ENCODE peak calls at places on chromosomes 4 and X, in five cellular contexts. M, Z, V, T and B are unnamed samples.

GRCh38 chr4:176387571-176387970 is 67.8 kb downstream of the SPCS3 start:
- DNase-seq in M (peak; percentile 62), V (no peak), Z (no peak), T (no peak), B (no peak)

GRCh38 chr4:140315032-140315826 is 58.2 kb upstream of the SCOC start:
- DNase-seq in T (no peak), Z (no peak), V (no peak), M (peak; percentile 20), B (no peak)

GRCh38 chr4:85488416-85488815 is 13.5 kb downstream of the ARHGAP24 start:
- DNase-seq in T (no peak), V (no peak), M (no peak), Z (no peak), B (no peak)

GRCh38 chr4:37453361-37454262 is 209.1 kb downstream of the NWD2 start:
- DNase-seq in Z (peak; percentile 39), V (no peak), M (no peak), T (peak; percentile 74), B (no peak)

GRCh38 chrX:22278375-22278774 is 5.7 kb downstream of the CBLL2 start:
- DNase-seq in Z (no peak), V (no peak), M (no peak), T (no peak), B (no peak)

GRCh38 chr4:155659168-155659567 is 7.5 kb upstream of the GUCY1A1 start:
- DNase-seq in Z (no peak), V (no peak), T (no peak), M (no peak), B (no peak)

GRCh38 chrX:102745513-102746133 is 25.1 kb downstream of the GPRASP3 start:
- DNase-seq in M (no peak), V (no peak), T (peak; percentile 75), Z (no peak), B (no peak)

GRCh38 chr4:146283758-146284651 is 69.7 kb downstream of the REELD1 start:
- DNase-seq in M (no peak), Z (peak; percentile 27), V (no peak), T (no peak), B (no peak)

GRCh38 chrX:17703201-17703600 is 34.1 kb upstream of the SCML1 start:
- DNase-seq in T (no peak), V (no peak), Z (no peak), M (no peak), B (peak; percentile 9)

GRCh38 chrX:41397768-41398167 is 49.4 kb upstream of the NYX start:
- DNase-seq in T (no peak), M (no peak), V (no peak), Z (no peak), B (no peak)

GRCh38 chr4:139658983-139659382 is 6.6 kb upstream of the MGST2 start:
- DNase-seq in Z (no peak), M (no peak), V (no peak), T (no peak), B (no peak)

GRCh38 chr4:25144870-25145481 is 15.3 kb downstream of the SEPSECS start:
- DNase-seq in T (peak; percentile 43), V (no peak), M (peak; percentile 21), Z (peak; percentile 61), B (no peak)

GRCh38 chr4:128384765-128385164 is 97.2 kb upstream of the PGRMC2 start:
- DNase-seq in V (no peak), M (no peak), Z (no peak), T (no peak), B (no peak)

GRCh38 chr4:42446823-42447222 is 49.5 kb downstream of the SHISA3 start:
- DNase-seq in V (no peak), M (no peak), Z (no peak), T (no peak), B (no peak)

GRCh38 chr4:77560170-77560569 is 45.5 kb upstream of the CXCL13 start:
- DNase-seq in V (no peak), T (no peak), Z (no peak), M (no peak), B (no peak)

GRCh38 chr4:180953572-180953971 is 1289.6 kb upstream of the TENM3 start:
- DNase-seq in T (no peak), V (no peak), M (peak; percentile 4), Z (no peak), B (no peak)

GRCh38 chrX:131068945-131069719 is 11.0 kb downstream of the ARHGAP36 start:
- DNase-seq in M (no peak), Z (peak; percentile 6), V (no peak), T (peak; percentile 82), B (no peak)

GRCh38 chrX:49930046-49930445 is 7.7 kb downstream of the CLCN5 start:
- DNase-seq in M (peak; percentile 34), T (no peak), V (no peak), Z (peak; percentile 29), B (no peak)

GRCh38 chr4:76204936-76205335 is 8.7 kb downstream of the SCARB2 start:
- DNase-seq in V (no peak), T (no peak), Z (no peak), M (no peak), B (no peak)

GRCh38 chr4:76210502-76210901 is 3.1 kb downstream of the SCARB2 start:
- DNase-seq in Z (no peak), M (no peak), T (no peak), V (no peak), B (no peak)

GRCh38 chr4:76209876-76210275 is 3.7 kb downstream of the SCARB2 start:
- DNase-seq in V (no peak), T (no peak), M (no peak), Z (no peak), B (no peak)

GRCh38 chr4:76206222-76206942 is 7.2 kb downstream of the SCARB2 start:
- DNase-seq in T (peak; percentile 25), M (peak; percentile 58), Z (no peak), V (no peak), B (no peak)

DNA sequence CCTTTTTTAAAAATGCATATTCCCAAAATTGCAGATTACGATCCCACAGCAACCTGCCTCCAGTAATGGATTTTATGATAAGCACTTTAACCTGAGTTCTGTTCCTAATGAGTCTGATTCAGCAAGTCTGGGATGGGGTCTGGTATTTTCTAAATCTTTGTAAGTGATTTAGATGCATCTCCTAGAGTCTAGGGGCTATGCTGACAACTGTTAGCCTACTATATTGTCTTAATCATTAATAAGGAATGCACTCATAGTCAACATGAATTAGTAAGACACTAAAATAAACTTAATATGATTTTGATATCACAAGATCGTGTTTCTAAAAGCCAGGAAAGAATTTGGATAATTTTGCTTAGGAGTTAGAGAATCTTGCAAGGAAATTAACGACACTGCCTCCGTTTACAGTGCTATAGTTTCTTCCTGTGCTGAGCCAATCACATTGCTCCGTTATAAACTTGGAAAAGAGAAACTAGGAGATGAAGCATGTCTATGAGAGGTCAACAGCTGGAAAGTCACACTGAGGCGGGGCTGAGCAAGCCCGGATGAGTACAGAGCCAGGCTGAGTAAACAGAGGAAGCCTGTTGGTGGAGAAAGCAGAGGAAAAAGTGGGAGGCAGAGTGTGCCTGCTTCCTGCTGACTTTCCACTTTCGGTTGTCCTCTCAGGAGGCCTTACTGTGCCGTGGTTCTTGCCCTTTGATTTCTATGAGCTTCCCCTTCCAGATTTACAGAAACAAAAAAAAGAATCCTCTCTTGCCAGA is 5.4 kb downstream of the SCARB2 start:
- DNase-seq in M (peak; percentile 94), V (no peak), T (peak; percentile 32), Z (peak; percentile 97), B (peak; percentile 30)
- H3K9ac ChIP-seq in M (peak overlapping the region; percentile 68), V (no peak overlapping the region), T (peak overlapping the region; percentile 59), Z (peak overlapping the region; percentile 50), B (peak overlapping the region; percentile 72)

GRCh38 chr4:113678651-113679050 is 82.9 kb downstream of the CAMK2D start:
- DNase-seq in Z (no peak), M (peak; percentile 25), T (no peak), V (no peak), B (no peak)

GRCh38 chr4:113683143-113683542 is 78.4 kb downstream of the CAMK2D start:
- DNase-seq in M (no peak), V (peak; percentile 65), T (no peak), Z (no peak), B (no peak)

GRCh38 chr4:113684534-113685091 is 76.9 kb downstream of the CAMK2D start:
- DNase-seq in T (peak; percentile 26), Z (no peak), V (no peak), M (peak; percentile 84), B (no peak)

GRCh38 chr4:113686950-113687718 is 74.4 kb downstream of the CAMK2D start:
- DNase-seq in V (no peak), T (no peak), Z (no peak), M (peak; percentile 55), B (no peak)

DNA sequence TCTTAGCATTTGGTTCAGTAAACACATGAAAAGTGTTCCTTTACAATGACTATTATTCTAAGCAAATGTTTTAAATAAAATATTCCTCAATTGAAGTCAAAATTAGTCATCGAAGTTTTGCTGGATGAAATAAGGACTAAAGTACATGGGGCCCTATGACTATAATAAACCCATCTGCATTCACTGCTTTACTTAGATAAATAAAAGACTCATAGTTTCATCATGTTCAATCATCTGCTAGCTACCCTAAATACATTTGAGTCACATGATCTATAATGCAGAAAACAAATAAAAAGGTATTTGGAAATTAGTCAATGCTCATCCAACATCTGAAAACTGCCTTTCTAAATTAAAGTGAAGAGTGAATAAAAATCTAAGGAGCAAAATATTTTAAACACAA is 78.8 kb downstream of the CAMK2D start:
- DNase-seq in M (peak; percentile 90), Z (no peak), V (no peak), T (no peak), B (no peak)
- H3K4me1 ChIP-seq in M (peaks cover 8% of the 10 kb centered on the region), Z (no peaks in the 10 kb centered on the region), V (peaks cover 16% of the 10 kb centered on the region), T (peaks cover 17% of the 10 kb centered on the region), B (no peaks in the 10 kb centered on the region)

GRCh38 chrX:153888344-153888743 is 2.4 kb upstream of the L1CAM start:
- DNase-seq in M (no peak), Z (no peak), V (no peak), T (no peak), B (no peak)
- H3K4me2 ChIP-seq in M (no peak overlapping the region), Z (no peak overlapping the region), V (no peak overlapping the region), T (no peak overlapping the region), B (no peak overlapping the region)

DNA sequence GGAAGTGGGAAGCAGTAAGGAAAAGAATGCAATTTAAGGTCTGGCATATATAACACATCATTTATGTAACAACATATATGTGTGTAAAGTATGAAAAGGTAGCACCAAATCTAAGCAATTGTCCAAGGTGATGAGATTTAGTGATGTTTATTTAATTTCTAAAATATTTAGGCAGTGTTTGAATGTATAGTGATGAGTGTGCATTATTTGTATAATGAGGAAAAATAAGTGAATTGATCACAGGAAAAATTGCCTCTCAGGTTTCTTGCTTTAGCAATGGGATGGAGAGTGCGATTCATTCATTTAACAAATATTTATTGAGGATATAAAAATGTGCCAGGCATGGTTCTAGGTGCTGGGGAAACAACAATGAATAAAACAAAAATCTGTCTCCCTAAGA is 2.2 kb upstream of the MAGED1 start:
- DNase-seq in V (no peak), M (no peak), Z (no peak), T (no peak), B (no peak)
- H3K9ac ChIP-seq in V (no peak overlapping the region), M (no peak overlapping the region), Z (no peak overlapping the region), T (no peak overlapping the region), B (no peak overlapping the region)